ENCODE peak calls at places on chromosomes 4 and X, in seven cellular contexts. S is adrenal gland; J is naive thymus-derived CD4-positive, alpha-beta T cell; R is uterus; A is IMR-90; W is thyroid gland; X is GM23248. E is an unnamed sample.

GRCh38 chr4:40395908-40396806 is 61.0 kb downstream of the CHRNA9 start:
- DNase-seq in S (peak; percentile 71), J (no peak), R (peak; percentile 61), A (no peak), W (peak; percentile 97), X (no peak), E (peak; percentile 40)

GRCh38 chrX:120356084-120356483 is 5.8 kb upstream of the ATP1B4 start:
- DNase-seq in S (no peak), J (no peak), R (no peak), A (no peak), W (no peak), X (no peak), E (no peak)

GRCh38 chrX:1546601-1547275 is 9.8 kb upstream of the P2RY8 start:
- DNase-seq in S (peak; percentile 17), J (no peak), R (no peak), A (no peak), W (no peak), X (no peak), E (no peak)

GRCh38 chr4:152187693-152188092 is 348.2 kb downstream of the FBXW7 start:
- DNase-seq in S (no peak), J (no peak), R (no peak), A (no peak), W (no peak), X (peak; percentile 63), E (no peak)

GRCh38 chr4:39820186-39820585 is 122.2 kb downstream of the UBE2K start:
- DNase-seq in S (no peak), J (no peak), R (no peak), A (no peak), W (no peak), X (no peak), E (no peak)

GRCh38 chr4:180695851-180696250 is 1547.4 kb upstream of the TENM3 start:
- DNase-seq in S (no peak), J (no peak), R (no peak), A (peak; percentile 97), W (no peak), X (peak; percentile 11), E (no peak)

GRCh38 chrX:13293700-13294099 is 26.2 kb downstream of the ATXN3L start:
- DNase-seq in S (no peak), J (no peak), R (no peak), A (no peak), W (no peak), X (no peak), E (no peak)

GRCh38 chrX:2484232-2484631 is 16.5 kb downstream of the DHRSX start:
- DNase-seq in S (no peak), J (no peak), R (no peak), A (no peak), W (no peak), X (peak; percentile 47), E (no peak)

GRCh38 chrX:34294665-34295064 is 162.6 kb upstream of the FAM47A start:
- DNase-seq in S (no peak), J (no peak), R (no peak), A (no peak), W (no peak), X (no peak), E (no peak)

GRCh38 chrX:111164728-111165127 is 68.7 kb downstream of the PAK3 start:
- DNase-seq in S (no peak), J (no peak), R (no peak), A (peak; percentile 2), W (no peak), X (peak; percentile 22), E (peak; percentile 13)

GRCh38 chrX:78708171-78708570 is 39.3 kb upstream of the LPAR4 start:
- DNase-seq in S (no peak), J (no peak), R (no peak), A (peak; percentile 41), W (no peak), X (peak; percentile 57), E (no peak)

GRCh38 chr4:1176398-1177273 is 4.3 kb upstream of the SPON2 start:
- DNase-seq in S (no peak), J (no peak), R (no peak), A (no peak), W (no peak), X (no peak), E (no peak)

GRCh38 chr4:24680746-24681145 is 96.4 kb upstream of the DHX15 start:
- DNase-seq in S (no peak), J (no peak), R (no peak), A (no peak), W (no peak), X (no peak), E (no peak)

GRCh38 chrX:135625995-135626394 is 87.4 kb upstream of the CT45A1 start:
- DNase-seq in S (no peak), J (no peak), R (no peak), A (no peak), W (no peak), X (peak; percentile 33), E (peak; percentile 13)

GRCh38 chrX:145533534-145533933 is 284.1 kb upstream of the SLITRK2 start:
- DNase-seq in S (no peak), J (no peak), R (no peak), A (no peak), W (no peak), X (no peak), E (no peak)

GRCh38 chr4:88137112-88137511 is 21.3 kb downstream of the ABCG2 start:
- DNase-seq in S (no peak), J (no peak), R (no peak), A (peak; percentile 73), W (no peak), X (peak; percentile 58), E (no peak)

GRCh38 chr4:26388671-26389070 is 67.9 kb downstream of the RBPJ start:
- DNase-seq in S (no peak), J (no peak), R (no peak), A (peak; percentile 13), W (no peak), X (peak; percentile 49), E (no peak)

GRCh38 chr4:10106421-10107039 is 10.1 kb downstream of the WDR1 start:
- DNase-seq in S (peak; percentile 84), J (no peak), R (peak; percentile 83), A (peak; percentile 97), W (peak; percentile 43), X (peak; percentile 99), E (peak; percentile 86)

GRCh38 chr4:170374770-170375169 is 285.0 kb upstream of the AADAT start:
- DNase-seq in S (no peak), J (no peak), R (no peak), A (no peak), W (no peak), X (peak; percentile 43), E (peak; percentile 38)

GRCh38 chrX:97766496-97767095 is 882.9 kb downstream of the RPA4 start:
- DNase-seq in S (no peak), J (no peak), R (no peak), A (no peak), W (no peak), X (no peak), E (no peak)

DNA sequence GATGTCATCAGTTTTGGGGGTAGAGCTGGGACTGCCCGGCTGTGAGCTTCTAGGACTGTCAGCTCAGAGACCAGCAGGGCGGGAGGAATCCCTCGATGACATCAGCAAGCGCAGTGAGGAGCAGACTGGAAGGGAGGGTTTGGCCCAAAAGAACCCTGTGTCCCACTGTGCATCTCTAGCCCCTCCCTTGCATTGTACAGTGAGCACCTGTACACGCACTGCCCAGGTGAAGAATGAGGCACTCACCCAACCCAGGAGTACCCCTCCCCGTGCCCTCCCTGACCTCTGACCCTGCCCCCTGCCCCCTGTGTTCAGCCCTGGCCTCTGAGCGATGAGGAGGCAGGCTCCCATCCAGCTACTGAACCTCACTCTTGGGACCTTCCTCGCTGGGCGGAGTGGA is 92.9 kb downstream of the HMX1 start:
- DNase-seq in S (no peak), J (no peak), R (no peak), A (no peak), W (no peak), X (no peak), E (no peak)
- H3K9me3 ChIP-seq in S (no peaks in the 10 kb centered on the region), J (no peaks in the 10 kb centered on the region), R (no peaks in the 10 kb centered on the region), A (peaks cover 7% of the 10 kb centered on the region), W (no peaks in the 10 kb centered on the region), X (no peaks in the 10 kb centered on the region), E (no peaks in the 10 kb centered on the region)

GRCh38 chr4:86484241-86484640 is 109.9 kb upstream of the PTPN13 start:
- DNase-seq in S (no peak), J (no peak), R (no peak), A (no peak), W (no peak), X (no peak), E (no peak)
- H3K4me3 ChIP-seq in S (no peak overlapping the region), J (no peak overlapping the region), R (no peak overlapping the region), A (no peak overlapping the region), W (no peak overlapping the region), X (no peak overlapping the region), E (no peak overlapping the region)

GRCh38 chr4:78778530-78778929 is 2.4 kb downstream of the BMP2K start:
- DNase-seq in S (no peak), J (no peak), R (no peak), A (no peak), W (no peak), X (no peak), E (no peak)

GRCh38 chr4:78775278-78776030 is 696 bp upstream of the BMP2K start:
- DNase-seq in S (peak; percentile 92), J (peak; percentile 85), R (peak; percentile 88), A (peak; percentile 80), W (peak; percentile 88), X (peak; percentile 88), E (peak; percentile 89)

GRCh38 chr4:78776031-78776728 is at the start of gene BMP2K:
- DNase-seq in S (peak; percentile 83), J (peak; percentile 78), R (peak; percentile 81), A (peak; percentile 66), W (peak; percentile 81), X (peak; percentile 89), E (peak; percentile 84)

GRCh38 chr4:78777556-78777900 is 1.4 kb downstream of the BMP2K start:
- DNase-seq in S (no peak), J (no peak), R (no peak), A (no peak), W (no peak), X (no peak), E (no peak)

GRCh38 chr4:78776729-78777555 is 792 bp downstream of the BMP2K start:
- DNase-seq in S (peak; percentile 43), J (peak; percentile 69), R (peak; percentile 20), A (peak; percentile 71), W (peak; percentile 48), X (peak; percentile 90), E (peak; percentile 59)
- H3K27ac ChIP-seq in S (peak overlapping the region; percentile 99), J (peak overlapping the region; percentile 76), R (peak overlapping the region; percentile 98), A (peak overlapping the region; percentile 46), W (peak overlapping the region; percentile 99), X (peak overlapping the region; percentile 91), E (peak overlapping the region; percentile 51)

DNA sequence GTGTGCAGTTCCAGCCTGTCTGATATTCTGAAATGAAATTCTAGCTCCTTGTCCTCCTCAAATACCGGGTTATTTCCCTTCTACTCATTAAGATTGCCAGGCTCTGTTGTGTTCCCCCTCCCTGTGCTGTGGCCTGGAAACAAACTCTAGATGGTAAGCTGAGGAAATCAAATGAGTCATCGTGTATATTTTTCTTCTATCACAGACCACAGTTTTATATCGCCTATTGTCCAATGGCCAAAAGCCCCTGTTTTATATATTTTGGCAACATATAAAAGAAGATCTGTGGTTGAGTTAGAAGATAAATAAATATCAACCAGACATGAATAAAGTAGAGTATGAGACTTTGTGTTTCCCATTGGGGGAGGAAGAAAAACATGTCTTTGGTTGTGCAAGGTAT is 124.2 kb upstream of the UGT8 start:
- DNase-seq in S (no peak), J (no peak), R (no peak), A (no peak), W (no peak), X (no peak), E (no peak)
- H3K9me3 ChIP-seq in S (no peaks in the 10 kb centered on the region), J (no peaks in the 10 kb centered on the region), R (no peaks in the 10 kb centered on the region), A (no peaks in the 10 kb centered on the region), W (no peaks in the 10 kb centered on the region), X (no peaks in the 10 kb centered on the region), E (no peaks in the 10 kb centered on the region)

E was measured in testis.